ENCODE peak calls at places on chromosomes 12 and 14, in four cellular contexts. R is GM23248, S is lower leg skin, I is breast epithelium. G is an unnamed sample.

GRCh38 chr14:59627011-59627520 is 50.5 kb upstream of the CCDC175 start:
- DNase-seq in I (no peak), S (no peak), R (no peak), G (no peak)

GRCh38 chr14:48331421-48331820 is 656.0 kb upstream of the MDGA2 start:
- DNase-seq in S (no peak), I (no peak), R (no peak), G (no peak)

GRCh38 chr14:69154779-69155178 is 1.9 kb upstream of the DCAF5 start:
- DNase-seq in R (peak), S (no peak), I (no peak), G (no peak)

GRCh38 chr14:92970233-92970625 is 47.3 kb downstream of the CHGA start:
- DNase-seq in R (no peak), I (no peak), S (no peak), G (no peak)

GRCh38 chr12:43637116-43637515 is 85.1 kb upstream of the ADAMTS20 start:
- DNase-seq in S (no peak), I (no peak), R (no peak), G (no peak)

GRCh38 chr12:132359551-132359950 is 30.2 kb upstream of the GALNT9 start:
- DNase-seq in S (no peak), R (no peak), I (no peak), G (no peak)

GRCh38 chr12:11482955-11483354 is 87.6 kb upstream of the PRB2 start:
- DNase-seq in R (peak), S (no peak), I (no peak), G (no peak)

GRCh38 chr12:79275631-79276030 is 411.1 kb downstream of the SYT1 start:
- DNase-seq in S (no peak), R (no peak), I (no peak), G (no peak)

GRCh38 chr12:19507823-19508222 is 68.5 kb downstream of the AEBP2 start:
- DNase-seq in S (no peak), I (no peak), R (peak), G (no peak)

GRCh38 chr12:2095878-2096277 is 43.1 kb downstream of the CACNA1C start:
- DNase-seq in I (peak), R (no peak), S (no peak), G (no peak)

GRCh38 chr12:130805635-130806034 is 33.4 kb downstream of the STX2 start:
- DNase-seq in S (no peak), R (no peak), I (no peak), G (no peak)

GRCh38 chr12:48542300-48542928 is 17.0 kb downstream of the OR8S1 start:
- DNase-seq in S (no peak), I (no peak), R (peak), G (no peak)

GRCh38 chr12:6843118-6843902 is 2.6 kb downstream of the GNB3 start:
- DNase-seq in S (no peak), R (no peak), I (no peak), G (no peak)

GRCh38 chr12:64544371-64544770 is 65.9 kb upstream of the RASSF3 start:
- DNase-seq in R (no peak), S (no peak), I (no peak), G (no peak)

GRCh38 chr12:79884401-79885006 is 50.4 kb downstream of the PPP1R12A start:
- DNase-seq in S (no peak), I (no peak), R (no peak), G (no peak)

GRCh38 chr14:51370758-51371386 is 130.8 kb downstream of the TMX1 start:
- DNase-seq in R (peak), I (no peak), S (no peak), G (no peak)

GRCh38 chr14:75636100-75636692 is 24.5 kb downstream of the ERG28 start:
- DNase-seq in I (no peak), S (no peak), R (peak), G (no peak)

GRCh38 chr12:92899388-92900001 is 29.6 kb downstream of the EEA1 start:
- DNase-seq in S (peak), I (peak), R (peak), G (no peak)

GRCh38 chr14:26841920-26842741 is 244.3 kb upstream of the NOVA1 start:
- DNase-seq in I (peak), S (peak), R (peak), G (peak)

GRCh38 chr12:6222009-6222702 is 22.0 kb downstream of the CD9 start:
- DNase-seq in R (no peak), I (no peak), S (no peak), G (no peak)

GRCh38 chr12:123858176-123858575 is 96.1 kb downstream of the DNAH10 start:
- DNase-seq in I (no peak), S (peak), R (no peak), G (no peak)

GRCh38 chr14:21868442-21869046 is 194.9 kb upstream of the OR4E1 start:
- DNase-seq in S (no peak), R (peak), I (no peak), G (no peak)

GRCh38 chr12:47612953-47613352 is 92.9 kb downstream of the RPAP3 start:
- DNase-seq in I (no peak), S (no peak), R (no peak), G (no peak)

GRCh38 chr14:50333010-50333409 is 20.9 kb downstream of the DMAC2L start:
- DNase-seq in I (no peak), R (peak), S (no peak), G (no peak)

DNA sequence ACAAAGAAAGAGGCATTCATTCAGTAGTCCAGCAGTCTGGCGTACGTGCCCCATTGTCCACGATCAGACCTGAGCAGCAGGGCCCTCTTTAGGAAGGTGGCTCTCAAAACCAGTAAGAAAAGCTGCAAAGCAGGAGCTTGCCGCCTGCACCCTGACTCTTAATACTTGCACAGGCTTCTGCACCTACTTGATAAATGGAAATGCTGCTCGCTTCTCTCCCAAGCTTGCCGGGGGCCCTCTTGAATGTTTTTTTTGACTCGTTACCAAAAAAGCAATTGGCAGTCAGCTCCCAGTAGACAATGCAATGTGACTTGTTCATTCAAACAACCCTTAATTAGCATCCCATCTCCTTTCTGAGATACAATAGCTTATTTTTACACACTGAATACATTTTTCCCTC is 27.2 kb upstream of the PTPRB start:
- DNase-seq in S (no peak), I (no peak), R (no peak), G (no peak)
- H3K4me3 ChIP-seq in S (no peak), I (no peak), R (no peak), G (no peak)

DNA sequence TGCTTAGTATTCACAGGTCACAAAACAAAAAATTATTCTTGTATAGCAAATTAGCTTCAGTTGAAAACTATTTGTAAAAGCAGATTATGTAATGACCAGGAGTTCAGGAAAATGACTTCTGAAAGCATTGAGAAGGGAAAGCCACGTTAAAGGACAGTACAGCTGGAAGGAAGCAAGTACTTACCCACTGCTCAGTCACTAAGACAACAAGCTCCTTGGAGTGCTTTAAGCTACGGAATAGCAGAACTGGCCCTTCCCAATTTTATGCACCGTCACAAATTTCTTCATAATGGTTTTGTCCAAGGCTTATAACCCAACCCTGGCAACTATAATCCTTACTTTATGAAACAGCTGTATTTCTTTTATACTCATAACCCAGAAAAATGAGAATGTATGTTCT is 13.0 kb upstream of the SNAPC1 start:
- DNase-seq in I (no peak), S (no peak), R (peak), G (no peak)
- H3K4me3 ChIP-seq in I (no peak), S (no peak), R (peak), G (no peak)

DNA sequence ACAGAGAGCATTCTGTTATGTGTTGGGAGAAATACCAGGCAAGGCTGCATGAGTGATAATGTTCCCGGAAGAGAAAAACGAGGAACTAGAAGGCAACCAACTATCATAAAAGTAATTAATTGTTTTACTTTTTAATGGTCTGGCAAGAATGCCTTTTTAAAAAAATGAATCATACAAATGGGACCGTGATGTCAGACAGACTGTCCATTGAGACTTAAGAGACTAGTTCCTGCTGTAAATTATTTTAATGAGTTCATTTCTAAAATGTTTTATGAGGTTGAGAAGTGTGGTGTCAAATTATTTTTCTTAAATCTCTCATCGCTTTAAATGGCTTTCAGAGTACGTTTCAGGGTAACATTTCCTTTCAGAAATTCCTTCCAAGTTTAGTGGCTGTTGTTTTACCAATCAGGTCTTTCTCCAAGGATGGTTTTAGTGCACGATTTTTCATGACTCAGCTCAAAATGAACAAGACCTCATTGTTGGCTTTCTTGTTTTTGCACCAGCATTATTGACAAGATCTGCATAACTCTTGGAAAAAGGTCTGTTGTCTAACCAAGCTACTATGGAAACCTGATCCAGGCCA is 86.1 kb upstream of the ARHGAP5 start:
- DNase-seq in I (no peak), S (no peak), R (peak), G (no peak)
- H3K4me3 ChIP-seq in I (no peak), S (no peak), R (peak), G (no peak)

DNA sequence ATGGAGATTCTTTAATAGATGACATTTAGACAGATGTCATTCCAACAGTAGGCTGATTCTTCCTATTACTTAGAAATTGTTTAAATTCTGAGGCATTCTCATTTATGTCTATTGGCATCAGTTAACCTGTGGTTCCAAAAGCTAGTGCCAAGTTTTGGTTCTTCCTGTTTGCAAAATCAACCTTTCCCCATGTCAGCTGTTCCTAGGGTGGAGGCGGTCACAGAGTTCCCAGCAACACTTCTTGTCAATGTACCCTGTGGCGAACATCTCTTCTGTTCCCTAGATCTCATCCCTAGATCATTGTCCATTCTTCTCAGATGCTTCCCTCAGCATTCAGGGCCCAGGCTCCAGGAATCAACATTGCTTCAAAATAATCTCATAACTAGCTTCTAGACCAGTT is 140.9 kb downstream of the PHLDA1 start:
- DNase-seq in R (no peak), I (peak), S (no peak), G (no peak)
- H3K4me3 ChIP-seq in R (no peak), I (no peak), S (no peak), G (no peak)

DNA sequence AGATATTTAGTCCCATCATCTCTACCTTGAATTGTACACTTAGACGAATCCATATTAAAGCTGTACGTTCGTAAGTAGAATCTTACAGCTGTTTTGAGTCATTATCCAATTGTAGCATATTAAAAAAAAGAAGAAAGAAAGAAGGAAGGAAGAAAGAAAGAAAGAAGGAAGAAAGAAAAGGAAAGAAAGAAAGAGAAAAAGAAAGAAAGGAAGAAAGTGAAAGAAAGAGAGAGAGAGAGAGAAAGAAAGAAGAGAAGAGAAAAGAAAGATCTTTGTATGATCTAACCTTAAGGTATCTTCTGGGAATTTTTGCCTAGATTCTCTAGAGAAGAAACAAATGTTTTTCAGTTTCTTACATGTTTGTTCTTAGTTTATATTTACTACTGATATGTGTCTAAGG is 2.5 kb downstream of the DCN start:
- DNase-seq in R (peak), S (no peak), I (no peak), G (no peak)
- H3K4me3 ChIP-seq in R (peak), S (no peak), I (peak), G (peak)

GRCh38 chr14:90755661-90756304 is 60.4 kb downstream of the TTC7B start:
- DNase-seq in R (peak), S (no peak), I (no peak), G (peak)

GRCh38 chr14:90750191-90750590 is 66.0 kb downstream of the TTC7B start:
- DNase-seq in I (no peak), R (no peak), S (no peak), G (no peak)

GRCh38 chr14:90753456-90754005 is 62.7 kb downstream of the TTC7B start:
- DNase-seq in S (no peak), I (no peak), R (no peak), G (peak)

GRCh38 chr14:90747909-90748308 is 68.3 kb downstream of the TTC7B start:
- DNase-seq in R (no peak), S (no peak), I (no peak), G (no peak)

DNA sequence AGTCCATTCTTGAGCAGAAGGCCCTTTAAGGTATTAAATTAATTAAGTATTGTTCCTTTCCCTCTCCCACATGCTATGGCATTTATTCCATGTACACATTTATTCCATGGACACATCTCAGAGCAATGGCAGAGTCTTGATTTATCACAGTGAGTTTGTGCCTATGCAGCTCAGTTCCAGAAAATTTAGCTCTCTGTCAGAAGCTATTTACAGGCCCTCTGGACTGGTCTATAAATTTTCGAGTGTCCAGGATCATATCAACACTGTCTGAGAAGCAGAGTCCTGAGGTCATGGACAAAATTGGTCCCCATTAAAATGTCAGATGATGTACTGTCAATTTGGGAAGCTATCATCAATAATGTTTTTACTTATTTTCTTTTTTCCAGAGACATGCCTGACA is 65.5 kb downstream of the TTC7B start:
- DNase-seq in I (no peak), R (no peak), S (no peak), G (no peak)
- H3K4me3 ChIP-seq in I (no peak), R (no peak), S (no peak), G (no peak)

GRCh38 chr12:67354322-67354721 is 85.2 kb downstream of the CAND1 start:
- DNase-seq in R (peak), S (no peak), I (no peak), G (no peak)
- H3K4me3 ChIP-seq in R (no peak), S (no peak), I (peak), G (no peak)

DNA sequence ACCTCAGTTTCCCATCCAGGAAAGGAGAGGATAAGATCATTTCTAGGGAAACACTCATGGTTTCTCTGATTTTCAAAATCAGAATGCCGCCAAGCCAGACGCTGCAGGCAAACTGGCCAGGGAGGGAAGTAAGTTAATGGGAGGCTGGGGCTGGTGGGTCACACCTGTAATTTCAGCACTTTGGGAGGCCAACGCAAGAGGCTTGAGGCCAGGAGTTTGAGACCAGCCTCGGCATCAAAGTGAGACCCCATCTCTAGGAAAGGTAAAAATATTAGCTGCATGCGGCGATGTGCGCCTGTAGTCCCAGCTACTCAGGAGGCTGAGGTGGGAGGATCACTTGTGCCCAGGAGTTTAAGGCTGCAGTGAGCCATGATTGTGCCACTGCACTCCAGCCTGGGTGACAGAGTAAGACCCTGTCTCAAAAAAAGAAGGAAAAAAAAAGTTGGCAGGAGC is 587 bp downstream of the SELPLG start:
- DNase-seq in S (no peak), I (no peak), R (no peak), G (no peak)
- H3K4me3 ChIP-seq in S (no peak), I (peak), R (no peak), G (no peak)

GRCh38 chr12:121228919-121229650 is 19.2 kb downstream of the P2RX4 start:
- DNase-seq in I (no peak), R (no peak), S (no peak), G (no peak)
- H3K4me3 ChIP-seq in I (no peak), R (no peak), S (no peak), G (no peak)

GRCh38 chr12:40828593-40828990 is 136.4 kb downstream of the CNTN1 start:
- DNase-seq in S (no peak), I (no peak), R (no peak), G (no peak)
- H3K4me3 ChIP-seq in S (no peak), I (no peak), R (no peak), G (no peak)